ENCODE peak calls at places on chromosomes 1 and 21, in seven cellular contexts. Z is effector memory CD8-positive, alpha-beta T cell; K is stimulated activated CD4-positive, alpha-beta T cell treated with anti-CD3 and anti-CD28 coated beads, Interleukin-4, amount 100 ng/mL, for 48 hours; B is NCI-H2081 treated with DMSO at 0.1 percent for 48 hours; W is left lobe of liver; S is stimulated activated CD8-positive, alpha-beta memory T cell treated with anti-CD3 and anti-CD28 coated beads, Interleukin-4, amount 100 ng/mL, for 4 hours; N is cardiac muscle cell. E is an unnamed sample.

GRCh38 chr1:203867816-203868215 is 6.4 kb downstream of the SNRPE start:
- DNase-seq in Z (no peak), K (no peak), B (no peak), W (no peak), S (no peak), N (peak; percentile 4), E (no peak)

GRCh38 chr1:201774224-201774982 is 54.6 kb upstream of the IPO9 start:
- DNase-seq in Z (no peak), K (no peak), B (no peak), W (no peak), S (no peak), N (peak; percentile 89), E (no peak)

GRCh38 chr1:40300249-40300567 is 16.9 kb downstream of the COL9A2 start:
- DNase-seq in Z (no peak), K (no peak), B (no peak), W (no peak), S (no peak), N (no peak), E (no peak)

GRCh38 chr21:40466893-40467483 is 380.0 kb downstream of the DSCAM start:
- DNase-seq in Z (no peak), K (no peak), B (peak; percentile 1), W (no peak), S (no peak), N (no peak), E (no peak)

GRCh38 chr21:32426592-32427051 is 14.1 kb downstream of the EVA1C start:
- DNase-seq in Z (no peak), K (no peak), B (no peak), W (no peak), S (no peak), N (peak; percentile 67), E (no peak)

GRCh38 chr1:29777522-29777921 is 541.2 kb downstream of the PTPRU start:
- DNase-seq in Z (no peak), K (no peak), B (no peak), W (no peak), S (no peak), N (no peak), E (no peak)

GRCh38 chr1:185911978-185912377 is 177.8 kb downstream of the HMCN1 start:
- DNase-seq in Z (no peak), K (no peak), B (no peak), W (no peak), S (no peak), N (no peak), E (no peak)

GRCh38 chr1:205568135-205568468 is 63.6 kb downstream of the CDK18 start:
- DNase-seq in Z (no peak), K (no peak), B (no peak), W (peak; percentile 15), S (no peak), N (no peak), E (no peak)

GRCh38 chr1:62327360-62328051 is 8.3 kb upstream of the KANK4 start:
- DNase-seq in Z (no peak), K (no peak), B (no peak), W (no peak), S (no peak), N (no peak), E (no peak)